ENCODE peak calls at places on chromosomes 13 and 19, in five cellular contexts. P is hepatic stellate cell; K is CD8-positive, alpha-beta T cell; I is glutamatergic neuron; D is suprapubic skin. N is an unnamed sample.

GRCh38 chr19:1470864-1471513 is 8.0 kb downstream of the C19orf25 start:
- DNase-seq in P (no peak), D (no peak), K (no peak), I (peak; percentile 80), N (no peak)

GRCh38 chr19:15780595-15781418 is 6.7 kb upstream of the OR10H5 start:
- DNase-seq in D (no peak), I (no peak), P (no peak), K (no peak), N (peak; percentile 73)

GRCh38 chr19:18317998-18318800 is 4.7 kb downstream of the LSM4 start:
- DNase-seq in K (peak; percentile 40), I (no peak), P (no peak), D (no peak), N (no peak)

GRCh38 chr13:73169971-73170370 is 111.2 kb downstream of the KLF5 start:
- DNase-seq in I (no peak), P (no peak), K (no peak), D (no peak), N (no peak)

GRCh38 chr19:34508540-34508939 is 27.0 kb downstream of the WTIP start:
- DNase-seq in K (no peak), I (no peak), P (peak; percentile 17), D (no peak), N (no peak)

GRCh38 chr13:77033717-77034302 is 6.9 kb upstream of the FBXL3 start:
- DNase-seq in P (no peak), K (no peak), D (no peak), I (no peak), N (no peak)

GRCh38 chr13:58919551-58919950 is 1244.2 kb downstream of the DIAPH3 start:
- DNase-seq in D (no peak), I (no peak), P (no peak), K (no peak), N (no peak)

GRCh38 chr13:43783820-43784219 is 3.0 kb downstream of the ENOX1 start:
- DNase-seq in K (no peak), P (peak; percentile 25), D (no peak), I (no peak), N (no peak)

GRCh38 chr19:15454371-15454800 is 4.6 kb upstream of the WIZ start:
- DNase-seq in I (no peak), D (peak; percentile 66), P (no peak), K (no peak), N (no peak)

N was measured in mesenteric fat pad.